ENCODE peak calls at places on chromosome 2, in five cellular contexts. Y is IMR-90, P is K562, A is HepG2, B is GM12878. R is an unnamed sample.

GRCh38 chr2:109523536-109524361 is 90.0 kb downstream of the SEPTIN10 start:
- DNase-seq in Y (no peak), P (no peak), A (peak), B (no peak), R (no peak)

GRCh38 chr2:143730950-143731254 is 601.7 kb downstream of the ARHGAP15 start:
- DNase-seq in Y (no peak), P (no peak), A (no peak), B (peak), R (no peak)

GRCh38 chr2:102593516-102593915 is 25.8 kb upstream of the SLC9A2 start:
- DNase-seq in Y (no peak), P (no peak), A (no peak), B (no peak), R (no peak)

GRCh38 chr2:66070717-66071602 is 364.0 kb upstream of the MEIS1 start:
- DNase-seq in Y (no peak), P (no peak), A (no peak), B (no peak), R (peak)

GRCh38 chr2:46315103-46315890 is 18.1 kb downstream of the EPAS1 start:
- DNase-seq in Y (peak), P (peak), A (peak), B (no peak), R (peak)

GRCh38 chr2:163467206-163467605 is 268.6 kb downstream of the FIGN start:
- DNase-seq in Y (no peak), P (no peak), A (no peak), B (no peak), R (peak)

GRCh38 chr2:89767581-89768435 is 1076.3 kb downstream of the RPIA start:
- DNase-seq in Y (no peak), P (no peak), A (no peak), B (no peak), R (peak)

GRCh38 chr2:134361648-134362047 is 107.8 kb downstream of the MGAT5 start:
- DNase-seq in Y (no peak), P (no peak), A (peak), B (no peak), R (no peak)

GRCh38 chr2:159094173-159094737 is 125.8 kb downstream of the TANC1 start:
- DNase-seq in Y (peak), P (no peak), A (no peak), B (no peak), R (no peak)

GRCh38 chr2:195021704-195022513 is 635.1 kb upstream of the SLC39A10 start:
- DNase-seq in Y (no peak), P (no peak), A (no peak), B (peak), R (no peak)

GRCh38 chr2:82275599-82275998 is 1971.0 kb upstream of the LRRTM1 start:
- DNase-seq in Y (no peak), P (no peak), A (no peak), B (no peak), R (no peak)

GRCh38 chr2:24825883-24826800 is 32.9 kb downstream of the CENPO start:
- DNase-seq in Y (no peak), P (no peak), A (no peak), B (no peak), R (peak)

GRCh38 chr2:100989666-100990065 is 12.4 kb upstream of the RPL31 start:
- DNase-seq in Y (no peak), P (no peak), A (no peak), B (no peak), R (no peak)

GRCh38 chr2:214006601-214007000 is 404.3 kb upstream of the VWC2L start:
- DNase-seq in Y (peak), P (no peak), A (no peak), B (no peak), R (no peak)

GRCh38 chr2:44582363-44583008 is 220.7 kb downstream of the CAMKMT start:
- DNase-seq in Y (peak), P (no peak), A (no peak), B (no peak), R (no peak)

GRCh38 chr2:204853905-204854304 is 308.6 kb downstream of the PARD3B start:
- DNase-seq in Y (no peak), P (no peak), A (no peak), B (no peak), R (no peak)

GRCh38 chr2:99187011-99187410 is 6.0 kb downstream of the MRPL30 start:
- DNase-seq in Y (no peak), P (no peak), A (no peak), B (no peak), R (no peak)

GRCh38 chr2:64504774-64505720 is 19.1 kb upstream of the AFTPH start:
- DNase-seq in Y (no peak), P (no peak), A (no peak), B (no peak), R (no peak)

GRCh38 chr2:20400306-20400705 is 46.6 kb upstream of the RHOB start:
- DNase-seq in Y (no peak), P (no peak), A (no peak), B (no peak), R (no peak)

GRCh38 chr2:188068093-188068492 is 223.6 kb upstream of the GULP1 start:
- DNase-seq in Y (peak), P (no peak), A (no peak), B (no peak), R (no peak)

GRCh38 chr2:241871538-241872312 is 2.2 kb downstream of the RTP5 start:
- DNase-seq in Y (no peak), P (no peak), A (no peak), B (no peak), R (peak)

GRCh38 chr2:236642584-236643291 is 73.1 kb downstream of the ACKR3 start:
- DNase-seq in Y (peak), P (no peak), A (peak), B (no peak), R (no peak)

DNA sequence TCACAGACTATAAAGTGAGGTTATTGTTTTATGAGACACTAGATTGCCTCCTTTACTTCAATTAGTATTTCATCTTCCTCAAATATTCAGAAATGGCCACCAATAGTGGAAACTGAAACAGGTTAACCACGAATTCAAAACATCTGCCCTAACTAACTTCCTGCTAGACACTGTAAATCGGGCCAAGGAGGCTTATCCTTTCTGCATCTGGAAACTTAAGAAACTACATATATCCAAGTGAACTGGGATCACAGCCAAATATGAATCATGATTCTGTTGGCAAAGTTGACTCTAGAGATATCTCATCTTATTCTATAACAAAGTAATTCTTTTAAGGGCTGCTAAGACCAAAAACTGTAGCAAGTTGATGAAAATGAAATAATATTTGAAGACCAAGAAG is 136.6 kb upstream of the ZC3H15 start:
- DNase-seq in Y (peak), P (no peak), A (no peak), B (no peak), R (no peak)
- TF ChIP-seq MXI1 in Y (no peak), P (no peak), A (no peak), B (no peak), R (no peak)

GRCh38 chr2:178152033-178152432 is 39.8 kb downstream of the RBM45 start:
- DNase-seq in Y (peak), P (no peak), A (peak), B (no peak), R (no peak)
- TF ChIP-seq MXI1 in Y (no peak), P (no peak), A (no peak), B (no peak), R (no peak)

GRCh38 chr2:128395640-128396499 is 77.2 kb upstream of the HS6ST1 start:
- DNase-seq in Y (peak), P (no peak), A (no peak), B (no peak), R (peak)

GRCh38 chr2:128395196-128395595 is 76.5 kb upstream of the HS6ST1 start:
- DNase-seq in Y (no peak), P (no peak), A (no peak), B (no peak), R (peak)

GRCh38 chr2:128392207-128392606 is 73.5 kb upstream of the HS6ST1 start:
- DNase-seq in Y (no peak), P (no peak), A (no peak), B (no peak), R (no peak)

GRCh38 chr2:128396500-128396891 is 77.8 kb upstream of the HS6ST1 start:
- DNase-seq in Y (peak), P (no peak), A (no peak), B (no peak), R (peak)

GRCh38 chr2:128394004-128394730 is 75.5 kb upstream of the HS6ST1 start:
- DNase-seq in Y (no peak), P (no peak), A (no peak), B (no peak), R (no peak)
- TF ChIP-seq MXI1 in Y (no peak), P (no peak), A (no peak), B (no peak), R (no peak)

DNA sequence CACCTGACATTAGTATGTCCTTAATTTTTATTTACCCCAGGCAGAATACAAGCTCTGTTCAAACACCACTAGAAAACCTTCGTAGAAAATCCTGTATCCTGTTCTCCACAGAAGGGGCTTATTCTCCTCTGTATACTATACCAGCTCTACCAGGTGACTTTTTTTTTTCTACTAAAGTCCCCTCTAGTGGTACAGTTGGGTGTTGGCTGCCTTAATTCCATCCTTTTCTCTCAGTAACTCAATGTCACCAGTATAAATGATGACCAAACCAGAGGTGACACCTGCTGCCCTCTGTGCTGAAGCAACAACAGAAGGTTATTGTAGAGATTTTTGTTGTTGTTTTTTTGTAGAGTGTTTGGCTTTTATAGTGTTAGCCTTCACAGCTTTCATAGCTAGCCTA is 1322.0 kb downstream of the LRP1B start:
- DNase-seq in Y (no peak), P (no peak), A (peak), B (no peak), R (no peak)
- TF ChIP-seq MXI1 in Y (no peak), P (no peak), A (no peak), B (no peak), R (no peak)

DNA sequence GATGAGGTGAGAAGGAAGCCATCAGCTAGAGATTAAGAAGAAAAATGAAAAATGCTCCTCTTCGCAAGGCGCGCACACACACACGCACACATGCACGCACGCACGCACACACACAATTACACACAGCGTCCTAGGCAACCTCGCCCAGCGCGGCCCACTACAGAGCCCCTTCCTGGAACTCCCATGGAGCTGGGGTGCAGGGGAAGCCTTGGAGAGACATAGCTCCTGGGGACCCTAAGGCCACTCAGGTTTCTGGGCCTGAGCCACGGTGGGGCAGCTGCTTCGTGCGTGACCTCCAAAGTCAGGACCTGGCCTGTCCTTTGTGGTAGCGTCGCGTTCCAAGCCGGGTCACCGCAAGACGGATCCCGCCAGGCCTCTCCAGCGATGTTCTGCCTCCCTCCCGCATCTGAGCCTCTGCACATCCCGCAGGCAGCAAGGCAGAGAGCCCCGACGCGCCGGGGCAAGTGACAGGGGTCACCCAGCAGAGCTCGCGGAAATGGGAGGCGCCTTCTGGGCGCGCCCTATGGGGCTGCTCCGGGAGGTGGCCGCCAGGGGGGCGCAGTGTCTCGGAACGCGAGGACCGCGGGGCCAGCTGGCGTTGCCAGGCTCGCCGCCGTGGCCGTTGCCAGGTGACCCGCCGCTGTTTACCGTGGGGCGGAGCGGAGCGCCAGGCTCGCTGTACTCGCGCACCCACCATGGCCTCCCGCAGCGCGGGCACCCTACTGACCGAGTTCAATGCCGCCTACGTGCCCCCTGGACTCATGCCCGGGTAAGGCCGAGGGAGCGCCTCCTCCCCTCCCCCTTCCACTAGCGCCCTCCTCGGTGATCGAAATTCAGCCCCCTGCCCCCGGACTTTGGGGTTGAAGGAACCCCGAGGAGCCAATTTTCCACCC is 79.0 kb downstream of the CIB4 start:
- DNase-seq in Y (no peak), P (peak), A (peak), B (no peak), R (peak)
- TF ChIP-seq MXI1 in Y (no peak), P (no peak), A (peak), B (no peak), R (peak)

GRCh38 chr2:73989972-73990371 is 5.3 kb downstream of the TET3 start:
- DNase-seq in Y (no peak), P (no peak), A (no peak), B (no peak), R (no peak)

GRCh38 chr2:73986085-73986680 is 1.5 kb downstream of the TET3 start:
- DNase-seq in Y (no peak), P (no peak), A (no peak), B (no peak), R (no peak)

GRCh38 chr2:73987109-73987947 is 2.6 kb downstream of the TET3 start:
- DNase-seq in Y (peak), P (no peak), A (no peak), B (no peak), R (peak)

GRCh38 chr2:73990531-73990930 is 5.8 kb downstream of the TET3 start:
- DNase-seq in Y (no peak), P (no peak), A (no peak), B (no peak), R (no peak)

GRCh38 chr2:73987948-73988700 is 3.4 kb downstream of the TET3 start:
- DNase-seq in Y (no peak), P (no peak), A (no peak), B (no peak), R (peak)
- TF ChIP-seq MXI1 in Y (no peak), P (no peak), A (no peak), B (no peak), R (no peak)

GRCh38 chr2:26164641-26165211 is 8.2 kb upstream of the GAREM2 start:
- DNase-seq in Y (no peak), P (no peak), A (no peak), B (no peak), R (no peak)
- TF ChIP-seq MXI1 in Y (no peak), P (no peak), A (no peak), B (no peak), R (no peak)

GRCh38 chr2:74979844-74980243 is 21.4 kb downstream of the POLE4 start:
- DNase-seq in Y (no peak), P (no peak), A (no peak), B (no peak), R (no peak)
- TF ChIP-seq MXI1 in Y (no peak), P (no peak), A (no peak), B (no peak), R (no peak)

GRCh38 chr2:11775384-11775783 is 29.0 kb downstream of the LPIN1 start:
- DNase-seq in Y (peak), P (no peak), A (no peak), B (peak), R (no peak)
- TF ChIP-seq MXI1 in Y (peak), P (no peak), A (no peak), B (peak), R (no peak)

GRCh38 chr2:232857158-232857563 is 12.9 kb upstream of the SNORC start:
- DNase-seq in Y (peak), P (no peak), A (peak), B (no peak), R (no peak)
- TF ChIP-seq MXI1 in Y (no peak), P (no peak), A (peak), B (no peak), R (no peak)

R was measured in SK-N-SH.